ENCODE peak calls at places on chromosomes 16 and 17, in seven cellular contexts. F is KG1, G is body of pancreas, X is T-cell, M is ecto neural progenitor cell, I is NCI-H345, A is hypothalamus. J is an unnamed sample.

GRCh38 chr17:63700528-63701441 is 860 bp upstream of the LIMD2 start:
- DNase-seq in F (no peak), G (peak), X (peak), M (peak), I (peak), A (no peak), J (no peak)

GRCh38 chr16:47979783-47980182 is 176.0 kb downstream of the ABCC12 start:
- DNase-seq in F (no peak), G (no peak), X (no peak), M (no peak), I (no peak), A (no peak), J (no peak)

GRCh38 chr17:48610282-48611211 is at the start of gene HOXB7:
- DNase-seq in F (no peak), G (peak), X (peak), M (no peak), I (peak), A (no peak), J (no peak)

GRCh38 chr16:51441331-51441730 is 290.3 kb upstream of the SALL1 start:
- DNase-seq in F (no peak), G (no peak), X (no peak), M (no peak), I (no peak), A (no peak), J (no peak)

GRCh38 chr16:456891-457483 is 31.5 kb downstream of the RAB11FIP3 start:
- DNase-seq in F (no peak), G (peak), X (no peak), M (no peak), I (no peak), A (no peak), J (no peak)

GRCh38 chr16:31112711-31113419 is 4.6 kb upstream of the KAT8 start:
- DNase-seq in F (no peak), G (no peak), X (no peak), M (no peak), I (no peak), A (no peak), J (peak)

GRCh38 chr17:33112763-33113162 is 121.1 kb downstream of the SPACA3 start:
- DNase-seq in F (no peak), G (no peak), X (no peak), M (no peak), I (no peak), A (no peak), J (no peak)

GRCh38 chr17:63446218-63446980 is at the start of gene CYB561:
- DNase-seq in F (no peak), G (peak), X (peak), M (peak), I (peak), A (peak), J (peak)

GRCh38 chr16:522320-523096 is 5.0 kb upstream of the CAPN15 start:
- DNase-seq in F (no peak), G (no peak), X (no peak), M (no peak), I (no peak), A (no peak), J (no peak)

GRCh38 chr17:6509295-6509771 is 47.0 kb downstream of the PITPNM3 start:
- DNase-seq in F (no peak), G (peak), X (no peak), M (no peak), I (no peak), A (no peak), J (no peak)

GRCh38 chr17:40019140-40019991 is 4.1 kb downstream of the CSF3 start:
- DNase-seq in F (no peak), G (peak), X (no peak), M (no peak), I (no peak), A (no peak), J (no peak)

GRCh38 chr17:32515677-32516383 is 29.0 kb downstream of the CDK5R1 start:
- DNase-seq in F (no peak), G (no peak), X (no peak), M (no peak), I (no peak), A (no peak), J (no peak)